ENCODE peak calls at places on chromosomes 3 and 15, in ten cellular contexts. One of them, this sample, is unnamed.

GRCh38 chr3:181886676-181887075 is 175.0 kb downstream of the SOX2 start:
- DNase-seq in activated T-cell treated with anti-CD3 and anti-CD28 coated beads for 24 hours: no peak
- DNase-seq in cerebellum: no peak
- DNase-seq in GM23248: no peak
- DNase-seq in T-helper 1 cell: no peak
- DNase-seq in SK-N-SH: no peak
- DNase-seq in transverse colon: no peak
- DNase-seq in EL: no peak
- DNase-seq in hepatic stellate cell: no peak
- DNase-seq in KG1: no peak
- DNase-seq in this sample: no peak

GRCh38 chr3:14877404-14877803 is 58.6 kb downstream of the FGD5 start:
- DNase-seq in activated T-cell treated with anti-CD3 and anti-CD28 coated beads for 24 hours: no peak
- DNase-seq in cerebellum: no peak
- DNase-seq in GM23248: no peak
- DNase-seq in T-helper 1 cell: no peak
- DNase-seq in SK-N-SH: no peak
- DNase-seq in transverse colon: no peak
- DNase-seq in EL: no peak
- DNase-seq in hepatic stellate cell: no peak
- DNase-seq in KG1: no peak
- DNase-seq in this sample: no peak

GRCh38 chr3:129514110-129514509 is 14.3 kb upstream of the RHO start:
- DNase-seq in activated T-cell treated with anti-CD3 and anti-CD28 coated beads for 24 hours: no peak
- DNase-seq in cerebellum: peak; percentile 27
- DNase-seq in GM23248: no peak
- DNase-seq in T-helper 1 cell: no peak
- DNase-seq in SK-N-SH: no peak
- DNase-seq in transverse colon: no peak
- DNase-seq in EL: no peak
- DNase-seq in hepatic stellate cell: no peak
- DNase-seq in KG1: no peak
- DNase-seq in this sample: no peak

GRCh38 chr3:44981220-44981619 is 5.2 kb downstream of the EXOSC7 start:
- DNase-seq in activated T-cell treated with anti-CD3 and anti-CD28 coated beads for 24 hours: no peak
- DNase-seq in cerebellum: no peak
- DNase-seq in GM23248: peak; percentile 36
- DNase-seq in T-helper 1 cell: no peak
- DNase-seq in SK-N-SH: no peak
- DNase-seq in transverse colon: no peak
- DNase-seq in EL: peak; percentile 50
- DNase-seq in hepatic stellate cell: no peak
- DNase-seq in KG1: no peak
- DNase-seq in this sample: no peak

GRCh38 chr3:81352867-81353266 is 408.6 kb downstream of the GBE1 start:
- DNase-seq in activated T-cell treated with anti-CD3 and anti-CD28 coated beads for 24 hours: no peak
- DNase-seq in cerebellum: no peak
- DNase-seq in GM23248: peak; percentile 49
- DNase-seq in T-helper 1 cell: no peak
- DNase-seq in SK-N-SH: no peak
- DNase-seq in transverse colon: no peak
- DNase-seq in EL: peak; percentile 34
- DNase-seq in hepatic stellate cell: peak; percentile 2
- DNase-seq in KG1: no peak
- DNase-seq in this sample: no peak

GRCh38 chr15:73075151-73075859 is 23.0 kb downstream of the NEO1 start:
- DNase-seq in activated T-cell treated with anti-CD3 and anti-CD28 coated beads for 24 hours: no peak
- DNase-seq in cerebellum: no peak
- DNase-seq in GM23248: peak; percentile 57
- DNase-seq in T-helper 1 cell: no peak
- DNase-seq in SK-N-SH: no peak
- DNase-seq in transverse colon: no peak
- DNase-seq in EL: no peak
- DNase-seq in hepatic stellate cell: no peak
- DNase-seq in KG1: no peak
- DNase-seq in this sample: no peak

GRCh38 chr3:134590766-134591165 is 60.1 kb downstream of the KY start:
- DNase-seq in activated T-cell treated with anti-CD3 and anti-CD28 coated beads for 24 hours: no peak
- DNase-seq in cerebellum: no peak
- DNase-seq in GM23248: peak; percentile 28
- DNase-seq in T-helper 1 cell: no peak
- DNase-seq in SK-N-SH: no peak
- DNase-seq in transverse colon: no peak
- DNase-seq in EL: no peak
- DNase-seq in hepatic stellate cell: no peak
- DNase-seq in KG1: no peak
- DNase-seq in this sample: no peak

GRCh38 chr15:89593018-89593417 is 17.7 kb downstream of the TICRR start:
- DNase-seq in activated T-cell treated with anti-CD3 and anti-CD28 coated beads for 24 hours: no peak
- DNase-seq in cerebellum: no peak
- DNase-seq in GM23248: no peak
- DNase-seq in T-helper 1 cell: no peak
- DNase-seq in SK-N-SH: no peak
- DNase-seq in transverse colon: no peak
- DNase-seq in EL: no peak
- DNase-seq in hepatic stellate cell: no peak
- DNase-seq in KG1: no peak
- DNase-seq in this sample: no peak

GRCh38 chr3:39138804-39139415 is 14.5 kb downstream of the CSRNP1 start:
- DNase-seq in activated T-cell treated with anti-CD3 and anti-CD28 coated beads for 24 hours: no peak
- DNase-seq in cerebellum: peak; percentile 89
- DNase-seq in GM23248: peak; percentile 35
- DNase-seq in T-helper 1 cell: no peak
- DNase-seq in SK-N-SH: no peak
- DNase-seq in transverse colon: peak; percentile 42
- DNase-seq in EL: no peak
- DNase-seq in hepatic stellate cell: no peak
- DNase-seq in KG1: no peak
- DNase-seq in this sample: no peak

GRCh38 chr15:75840659-75841058 is 2.6 kb upstream of the UBE2Q2 start:
- DNase-seq in activated T-cell treated with anti-CD3 and anti-CD28 coated beads for 24 hours: no peak
- DNase-seq in cerebellum: peak; percentile 12
- DNase-seq in GM23248: peak; percentile 67
- DNase-seq in T-helper 1 cell: no peak
- DNase-seq in SK-N-SH: peak; percentile 20
- DNase-seq in transverse colon: no peak
- DNase-seq in EL: peak; percentile 59
- DNase-seq in hepatic stellate cell: peak; percentile 63
- DNase-seq in KG1: no peak
- DNase-seq in this sample: no peak

GRCh38 chr3:196619213-196619612 is 20.3 kb upstream of the NRROS start:
- DNase-seq in activated T-cell treated with anti-CD3 and anti-CD28 coated beads for 24 hours: no peak
- DNase-seq in cerebellum: no peak
- DNase-seq in GM23248: no peak
- DNase-seq in T-helper 1 cell: no peak
- DNase-seq in SK-N-SH: no peak
- DNase-seq in transverse colon: no peak
- DNase-seq in EL: no peak
- DNase-seq in hepatic stellate cell: no peak
- DNase-seq in KG1: no peak
- DNase-seq in this sample: no peak

GRCh38 chr3:159185443-159186050 is 383.7 kb downstream of the MFSD1 start:
- DNase-seq in activated T-cell treated with anti-CD3 and anti-CD28 coated beads for 24 hours: no peak
- DNase-seq in cerebellum: no peak
- DNase-seq in GM23248: peak; percentile 31
- DNase-seq in T-helper 1 cell: no peak
- DNase-seq in SK-N-SH: no peak
- DNase-seq in transverse colon: no peak
- DNase-seq in EL: no peak
- DNase-seq in hepatic stellate cell: no peak
- DNase-seq in KG1: no peak
- DNase-seq in this sample: no peak

GRCh38 chr3:32340039-32340438 is 51.6 kb upstream of the CMTM7 start:
- DNase-seq in activated T-cell treated with anti-CD3 and anti-CD28 coated beads for 24 hours: peak; percentile 4
- DNase-seq in cerebellum: peak; percentile 90
- DNase-seq in GM23248: peak; percentile 48
- DNase-seq in T-helper 1 cell: peak; percentile 53
- DNase-seq in SK-N-SH: peak; percentile 65
- DNase-seq in transverse colon: no peak
- DNase-seq in EL: peak; percentile 43
- DNase-seq in hepatic stellate cell: peak; percentile 34
- DNase-seq in KG1: no peak
- DNase-seq in this sample: peak; percentile 17

GRCh38 chr3:152244156-152244888 is 24.4 kb upstream of the MBNL1 start:
- DNase-seq in activated T-cell treated with anti-CD3 and anti-CD28 coated beads for 24 hours: no peak
- DNase-seq in cerebellum: no peak
- DNase-seq in GM23248: no peak
- DNase-seq in T-helper 1 cell: peak; percentile 72
- DNase-seq in SK-N-SH: no peak
- DNase-seq in transverse colon: no peak
- DNase-seq in EL: no peak
- DNase-seq in hepatic stellate cell: no peak
- DNase-seq in KG1: peak; percentile 39
- DNase-seq in this sample: no peak

GRCh38 chr15:79606831-79607355 is 174.8 kb downstream of the MINAR1 start:
- DNase-seq in activated T-cell treated with anti-CD3 and anti-CD28 coated beads for 24 hours: no peak
- DNase-seq in cerebellum: no peak
- DNase-seq in GM23248: no peak
- DNase-seq in T-helper 1 cell: no peak
- DNase-seq in SK-N-SH: no peak
- DNase-seq in transverse colon: no peak
- DNase-seq in EL: no peak
- DNase-seq in hepatic stellate cell: no peak
- DNase-seq in KG1: no peak
- DNase-seq in this sample: no peak

GRCh38 chr3:23809840-23810341 is 4.1 kb downstream of the UBE2E1 start:
- DNase-seq in activated T-cell treated with anti-CD3 and anti-CD28 coated beads for 24 hours: no peak
- DNase-seq in cerebellum: no peak
- DNase-seq in GM23248: no peak
- DNase-seq in T-helper 1 cell: no peak
- DNase-seq in SK-N-SH: peak; percentile 49
- DNase-seq in transverse colon: no peak
- DNase-seq in EL: no peak
- DNase-seq in hepatic stellate cell: no peak
- DNase-seq in KG1: no peak
- DNase-seq in this sample: no peak

GRCh38 chr3:142705256-142705655 is 18.6 kb upstream of the TRPC1 start:
- DNase-seq in activated T-cell treated with anti-CD3 and anti-CD28 coated beads for 24 hours: no peak
- DNase-seq in cerebellum: no peak
- DNase-seq in GM23248: peak; percentile 19
- DNase-seq in T-helper 1 cell: no peak
- DNase-seq in SK-N-SH: peak; percentile 20
- DNase-seq in transverse colon: no peak
- DNase-seq in EL: no peak
- DNase-seq in hepatic stellate cell: no peak
- DNase-seq in KG1: no peak
- DNase-seq in this sample: no peak

GRCh38 chr3:131630117-131630516 is 127.3 kb upstream of the MRPL3 start:
- DNase-seq in activated T-cell treated with anti-CD3 and anti-CD28 coated beads for 24 hours: no peak
- DNase-seq in cerebellum: no peak
- DNase-seq in GM23248: peak; percentile 47
- DNase-seq in T-helper 1 cell: no peak
- DNase-seq in SK-N-SH: no peak
- DNase-seq in transverse colon: no peak
- DNase-seq in EL: peak; percentile 3
- DNase-seq in hepatic stellate cell: no peak
- DNase-seq in KG1: peak; percentile 18
- DNase-seq in this sample: no peak

GRCh38 chr15:90343391-90343790 is 8.7 kb upstream of the ZNF774 start:
- DNase-seq in activated T-cell treated with anti-CD3 and anti-CD28 coated beads for 24 hours: no peak
- DNase-seq in cerebellum: no peak
- DNase-seq in GM23248: peak; percentile 43
- DNase-seq in T-helper 1 cell: no peak
- DNase-seq in SK-N-SH: no peak
- DNase-seq in transverse colon: no peak
- DNase-seq in EL: peak; percentile 70
- DNase-seq in hepatic stellate cell: peak; percentile 71
- DNase-seq in KG1: no peak
- DNase-seq in this sample: no peak

GRCh38 chr15:28964098-28964497 is 78.3 kb downstream of the APBA2 start:
- DNase-seq in activated T-cell treated with anti-CD3 and anti-CD28 coated beads for 24 hours: no peak
- DNase-seq in cerebellum: no peak
- DNase-seq in GM23248: no peak
- DNase-seq in T-helper 1 cell: no peak
- DNase-seq in SK-N-SH: no peak
- DNase-seq in transverse colon: no peak
- DNase-seq in EL: no peak
- DNase-seq in hepatic stellate cell: no peak
- DNase-seq in KG1: no peak
- DNase-seq in this sample: no peak

GRCh38 chr3:67605377-67605776 is 49.0 kb downstream of the SUCLG2 start:
- DNase-seq in activated T-cell treated with anti-CD3 and anti-CD28 coated beads for 24 hours: no peak
- DNase-seq in cerebellum: no peak
- DNase-seq in GM23248: peak; percentile 86
- DNase-seq in T-helper 1 cell: no peak
- DNase-seq in SK-N-SH: no peak
- DNase-seq in transverse colon: no peak
- DNase-seq in EL: peak; percentile 77
- DNase-seq in hepatic stellate cell: peak; percentile 37
- DNase-seq in KG1: no peak
- DNase-seq in this sample: no peak

GRCh38 chr15:60275624-60276023 is 122.2 kb downstream of the ANXA2 start:
- DNase-seq in activated T-cell treated with anti-CD3 and anti-CD28 coated beads for 24 hours: no peak
- DNase-seq in cerebellum: no peak
- DNase-seq in GM23248: no peak
- DNase-seq in T-helper 1 cell: no peak
- DNase-seq in SK-N-SH: no peak
- DNase-seq in transverse colon: no peak
- DNase-seq in EL: no peak
- DNase-seq in hepatic stellate cell: no peak
- DNase-seq in KG1: no peak
- DNase-seq in this sample: no peak

GRCh38 chr15:43465105-43465504 is 27.9 kb downstream of the TP53BP1 start:
- DNase-seq in activated T-cell treated with anti-CD3 and anti-CD28 coated beads for 24 hours: no peak
- DNase-seq in cerebellum: no peak
- DNase-seq in GM23248: peak; percentile 88
- DNase-seq in T-helper 1 cell: no peak
- DNase-seq in SK-N-SH: no peak
- DNase-seq in transverse colon: no peak
- DNase-seq in EL: peak; percentile 78
- DNase-seq in hepatic stellate cell: peak; percentile 36
- DNase-seq in KG1: no peak
- DNase-seq in this sample: no peak

GRCh38 chr3:60246361-60246760 is 1004.9 kb downstream of the FHIT start:
- DNase-seq in activated T-cell treated with anti-CD3 and anti-CD28 coated beads for 24 hours: no peak
- DNase-seq in cerebellum: no peak
- DNase-seq in GM23248: no peak
- DNase-seq in T-helper 1 cell: no peak
- DNase-seq in SK-N-SH: no peak
- DNase-seq in transverse colon: no peak
- DNase-seq in EL: no peak
- DNase-seq in hepatic stellate cell: no peak
- DNase-seq in KG1: no peak
- DNase-seq in this sample: no peak

GRCh38 chr3:136818851-136819783 is at the start of gene SLC35G2:
- DNase-seq in activated T-cell treated with anti-CD3 and anti-CD28 coated beads for 24 hours: no peak
- DNase-seq in cerebellum: peak; percentile 70
- DNase-seq in GM23248: peak; percentile 91
- DNase-seq in T-helper 1 cell: peak; percentile 23
- DNase-seq in SK-N-SH: peak; percentile 87
- DNase-seq in transverse colon: peak; percentile 32
- DNase-seq in EL: peak; percentile 80
- DNase-seq in hepatic stellate cell: peak; percentile 70
- DNase-seq in KG1: no peak
- DNase-seq in this sample: no peak

GRCh38 chr3:196569003-196569516 is 600 bp downstream of the FBXO45 start:
- DNase-seq in activated T-cell treated with anti-CD3 and anti-CD28 coated beads for 24 hours: peak; percentile 28
- DNase-seq in cerebellum: peak; percentile 42
- DNase-seq in GM23248: peak; percentile 72
- DNase-seq in T-helper 1 cell: peak; percentile 64
- DNase-seq in SK-N-SH: no peak
- DNase-seq in transverse colon: peak; percentile 56
- DNase-seq in EL: peak; percentile 35
- DNase-seq in hepatic stellate cell: peak; percentile 50
- DNase-seq in KG1: no peak
- DNase-seq in this sample: no peak